ENCODE peak calls at places on chromosomes 6 and 20, in six cellular contexts. V is GM23248, I is A549, O is H1, Y is fibroblast of lung, F is DND-41. N is an unnamed sample.

GRCh38 chr6:18693923-18694322 is 306.8 kb downstream of the RNF144B start:
- DNase-seq in Y (no peak), O (no peak), V (no peak), I (no peak), F (no peak), N (no peak)

GRCh38 chr6:130134594-130134993 is 88.2 kb downstream of the SAMD3 start:
- DNase-seq in F (no peak), Y (no peak), O (no peak), V (no peak), I (no peak), N (no peak)

GRCh38 chr20:42046686-42047085 is 428.5 kb upstream of the CHD6 start:
- DNase-seq in Y (no peak), F (peak), O (no peak), V (no peak), I (no peak), N (no peak)

GRCh38 chr6:52195886-52196285 is 9.7 kb downstream of the IL17A start:
- DNase-seq in Y (no peak), F (no peak), V (no peak), I (no peak), O (no peak), N (no peak)

GRCh38 chr20:57272883-57273282 is 6.4 kb upstream of the BMP7 start:
- DNase-seq in I (no peak), F (no peak), Y (no peak), O (no peak), V (no peak), N (peak)

GRCh38 chr6:89035252-89036106 is 45.1 kb upstream of the PNRC1 start:
- DNase-seq in I (peak), Y (peak), O (no peak), V (peak), F (no peak), N (no peak)

GRCh38 chr20:60789399-60789798 is 462.7 kb upstream of the CDH4 start:
- DNase-seq in O (no peak), V (no peak), Y (no peak), F (no peak), I (no peak), N (no peak)

GRCh38 chr6:158377866-158378265 is 65.6 kb downstream of the TULP4 start:
- DNase-seq in Y (peak), I (no peak), F (no peak), O (no peak), V (peak), N (no peak)

GRCh38 chr6:168021581-168021980 is 24.1 kb downstream of the KIF25 start:
- DNase-seq in O (no peak), I (no peak), V (no peak), F (no peak), Y (no peak), N (no peak)

GRCh38 chr6:146009338-146009737 is 19.5 kb upstream of the GRM1 start:
- DNase-seq in V (no peak), I (no peak), F (no peak), Y (no peak), O (no peak), N (no peak)

GRCh38 chr20:49447364-49447763 is 35.1 kb downstream of the KCNB1 start:
- DNase-seq in Y (no peak), I (no peak), F (no peak), O (no peak), V (no peak), N (no peak)

GRCh38 chr6:168529214-168529613 is 88.2 kb downstream of the SMOC2 start:
- DNase-seq in Y (no peak), O (no peak), F (no peak), I (no peak), V (no peak), N (no peak)

GRCh38 chr6:162177733-162178132 is 549.8 kb downstream of the PRKN start:
- DNase-seq in F (no peak), O (no peak), I (no peak), Y (peak), V (peak), N (no peak)

GRCh38 chr20:34269996-34270627 is 28.9 kb downstream of the ASIP start:
- DNase-seq in Y (no peak), F (no peak), I (no peak), V (peak), O (no peak), N (no peak)

GRCh38 chr6:129491436-129491835 is 218.5 kb downstream of the ARHGAP18 start:
- DNase-seq in Y (peak), O (no peak), F (no peak), I (no peak), V (no peak), N (no peak)

GRCh38 chr6:51965222-51965801 is 122.1 kb downstream of the PKHD1 start:
- DNase-seq in Y (no peak), I (no peak), F (no peak), V (no peak), O (no peak), N (no peak)

GRCh38 chr6:126033696-126034095 is 47.4 kb downstream of the TRMT11 start:
- DNase-seq in Y (peak), F (no peak), I (peak), V (peak), O (no peak), N (peak)

GRCh38 chr6:166008441-166009369 is 158.9 kb downstream of the TBXT start:
- DNase-seq in V (peak), F (no peak), I (peak), O (no peak), Y (peak), N (no peak)

GRCh38 chr6:29651413-29652197 is 5.3 kb upstream of the MOG start:
- DNase-seq in O (no peak), Y (peak), V (peak), I (peak), F (no peak), N (peak)

GRCh38 chr20:50532231-50532630 is 22.0 kb downstream of the PTPN1 start:
- DNase-seq in O (no peak), F (no peak), Y (no peak), I (no peak), V (no peak), N (no peak)

GRCh38 chr6:105609375-105609991 is 206.6 kb upstream of the PREP start:
- DNase-seq in I (peak), F (no peak), V (no peak), Y (peak), O (no peak), N (no peak)

GRCh38 chr20:16434087-16434664 is 139.1 kb downstream of the KIF16B start:
- DNase-seq in Y (no peak), F (peak), I (peak), V (peak), O (peak), N (peak)

GRCh38 chr20:17343091-17343490 is 116.3 kb downstream of the PCSK2 start:
- DNase-seq in Y (no peak), F (no peak), V (peak), O (no peak), I (no peak), N (no peak)

GRCh38 chr20:39010496-39010895 is 48.4 kb downstream of the DHX35 start:
- DNase-seq in F (no peak), I (no peak), Y (no peak), V (no peak), O (no peak), N (no peak)

GRCh38 chr6:96458771-96459170 is 62.8 kb upstream of the UFL1 start:
- DNase-seq in V (no peak), F (no peak), I (no peak), Y (no peak), O (no peak), N (no peak)

GRCh38 chr20:25178563-25179438 is 16.7 kb upstream of the ENTPD6 start:
- DNase-seq in F (peak), I (peak), Y (peak), V (peak), O (no peak), N (peak)
- H3K4me2 ChIP-seq in F (no peak), I (peak), Y (no peak), V (no peak), O (no peak), N (no peak)

DNA sequence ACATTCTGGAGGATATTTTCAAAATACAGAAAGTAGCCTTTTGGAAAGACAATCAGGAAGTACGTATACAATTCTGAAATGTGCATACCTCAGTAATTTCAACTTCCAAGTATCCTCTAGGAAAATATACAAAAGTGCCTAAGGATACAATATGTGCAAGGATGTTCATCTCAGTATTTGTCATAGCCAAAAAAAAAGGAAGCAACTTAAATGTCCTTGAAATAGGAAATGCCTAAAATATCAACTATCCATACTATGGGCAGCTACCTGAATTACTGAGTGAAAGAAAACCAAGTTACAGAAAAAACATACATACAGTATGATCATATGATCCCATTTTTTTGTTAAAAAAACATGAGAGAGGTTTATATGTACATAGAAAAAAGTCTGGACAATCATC is 1.5 kb downstream of the PPIL1 start:
- DNase-seq in F (no peak), I (no peak), V (no peak), O (no peak), Y (no peak), N (no peak)
- H3K4me2 ChIP-seq in F (peak), I (peak), V (peak), O (peak), Y (peak), N (peak)

GRCh38 chr20:47289989-47290388 is 66.5 kb downstream of the ZMYND8 start:
- DNase-seq in Y (no peak), I (no peak), O (no peak), F (no peak), V (peak), N (no peak)
- H3K4me2 ChIP-seq in Y (no peak), I (no peak), O (no peak), F (no peak), V (no peak), N (no peak)

GRCh38 chr6:108662702-108663101 is 102.0 kb downstream of the FOXO3 start:
- DNase-seq in V (no peak), I (no peak), O (no peak), F (no peak), Y (no peak), N (no peak)

GRCh38 chr6:108666656-108667260 is 106.0 kb downstream of the FOXO3 start:
- DNase-seq in I (no peak), O (peak), V (no peak), F (no peak), Y (no peak), N (no peak)

GRCh38 chr6:108667984-108668383 is 107.3 kb downstream of the FOXO3 start:
- DNase-seq in F (no peak), V (no peak), Y (peak), O (no peak), I (no peak), N (no peak)

GRCh38 chr6:108661982-108662381 is 101.3 kb downstream of the FOXO3 start:
- DNase-seq in F (no peak), V (no peak), Y (no peak), O (no peak), I (no peak), N (no peak)

GRCh38 chr6:108665495-108666196 is 104.9 kb downstream of the FOXO3 start:
- DNase-seq in I (no peak), V (no peak), O (no peak), Y (no peak), F (no peak), N (no peak)
- H3K4me2 ChIP-seq in I (no peak), V (no peak), O (no peak), Y (no peak), F (no peak), N (no peak)

DNA sequence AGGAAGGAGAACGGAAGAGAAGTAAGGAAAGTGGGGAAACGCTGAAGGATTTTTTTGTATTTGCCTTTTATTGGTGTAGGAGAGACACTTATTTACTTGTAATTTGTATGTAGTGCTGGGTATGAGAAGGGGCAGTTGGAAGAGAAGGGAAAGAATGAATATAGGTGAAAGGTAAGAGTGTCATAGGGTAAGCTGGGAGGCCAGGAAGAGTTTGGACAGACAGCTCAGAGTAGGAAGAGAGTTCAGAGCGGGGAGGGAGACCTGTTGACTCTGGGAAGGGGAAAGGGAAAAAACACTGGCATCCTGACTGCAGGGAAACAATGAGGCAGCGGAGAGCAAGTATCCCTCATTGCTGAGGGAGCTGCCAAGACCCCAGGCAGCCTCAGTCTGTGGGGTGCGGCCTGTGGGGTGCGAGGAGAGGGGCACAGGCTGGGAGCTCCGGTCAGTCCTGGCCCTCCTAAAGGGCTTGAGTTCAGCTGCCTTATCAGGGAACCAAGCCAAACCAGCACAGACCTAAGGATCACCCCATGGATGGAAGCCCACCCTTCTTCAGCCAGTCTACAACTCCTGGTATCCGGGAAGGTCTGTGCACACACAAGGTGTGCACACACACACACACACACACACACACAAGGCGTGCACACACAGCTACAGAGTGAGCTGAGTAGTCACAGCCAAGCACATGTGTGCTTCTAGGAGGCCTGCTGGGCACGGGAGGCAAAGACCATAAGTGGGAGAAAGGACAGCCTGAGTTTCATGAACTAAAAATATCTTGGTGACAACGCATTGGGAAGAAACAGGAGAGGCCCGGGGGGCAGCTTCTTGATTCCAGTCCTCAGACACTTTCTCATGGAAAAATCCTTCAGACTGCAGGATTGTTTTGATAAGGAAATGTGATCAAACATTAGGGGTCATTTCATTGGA is 2.9 kb downstream of the TRAF3IP2 start:
- DNase-seq in F (no peak), I (no peak), Y (peak), O (no peak), V (peak), N (no peak)
- H3K4me2 ChIP-seq in F (peak), I (peak), Y (peak), O (peak), V (peak), N (peak)

GRCh38 chr20:54174452-54175175 is 828 bp upstream of the CYP24A1 start:
- DNase-seq in I (peak), F (no peak), Y (no peak), V (no peak), O (no peak), N (no peak)
- H3K4me2 ChIP-seq in I (peak), F (no peak), Y (peak), V (peak), O (peak), N (no peak)

GRCh38 chr20:4835244-4836177 is 113.8 kb downstream of the PRND start:
- DNase-seq in V (peak), O (no peak), F (no peak), I (no peak), Y (peak), N (no peak)

GRCh38 chr20:4830696-4831095 is 109.0 kb downstream of the PRND start:
- DNase-seq in F (no peak), Y (no peak), I (no peak), V (no peak), O (no peak), N (no peak)

GRCh38 chr20:4832469-4832868 is 110.8 kb downstream of the PRND start:
- DNase-seq in V (no peak), I (no peak), O (no peak), F (no peak), Y (no peak), N (no peak)

GRCh38 chr20:4830212-4830607 is 108.5 kb downstream of the PRND start:
- DNase-seq in Y (no peak), V (no peak), I (no peak), O (no peak), F (no peak), N (no peak)

GRCh38 chr20:4833074-4833473 is 111.4 kb downstream of the PRND start:
- DNase-seq in F (no peak), O (no peak), Y (no peak), I (no peak), V (no peak), N (no peak)
- H3K4me2 ChIP-seq in F (no peak), O (no peak), Y (no peak), I (no peak), V (no peak), N (no peak)

DNA sequence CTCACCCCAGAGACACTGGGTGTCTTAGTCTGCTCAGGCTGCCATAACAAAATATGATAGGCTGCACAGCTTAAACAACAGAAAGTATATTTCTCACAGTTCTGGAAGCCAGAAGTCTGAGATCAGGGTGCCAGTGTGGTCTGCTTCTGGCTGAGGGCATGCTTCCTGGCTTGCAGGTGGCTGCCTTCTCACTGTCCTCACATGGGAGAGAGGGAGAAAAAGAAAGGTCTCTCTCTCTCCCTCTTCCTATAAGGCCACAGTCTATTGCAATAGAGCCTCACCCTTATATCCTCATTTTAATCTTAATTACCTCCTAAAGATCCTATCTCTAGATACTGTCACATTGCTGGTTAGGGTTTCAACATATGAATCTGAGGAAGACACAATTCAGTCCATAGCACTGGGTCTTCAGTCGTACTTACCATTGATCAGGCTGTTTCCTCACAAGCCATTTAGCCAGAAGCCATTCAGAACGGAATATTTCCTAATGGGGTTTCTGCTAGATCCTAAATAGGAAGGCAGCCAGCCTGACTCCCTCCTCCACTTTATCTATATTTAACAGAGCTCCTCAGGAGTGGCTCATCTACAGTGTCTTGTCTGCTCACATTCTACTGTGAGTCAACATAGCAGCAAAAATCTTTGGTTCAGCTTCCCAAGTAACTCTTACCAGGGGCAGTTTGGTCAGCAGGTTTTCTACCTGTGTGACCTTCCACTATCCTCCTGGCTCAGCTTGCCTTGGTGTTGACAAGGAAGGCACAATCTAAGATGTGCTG is 42.2 kb downstream of the CD164 start:
- DNase-seq in I (no peak), F (no peak), O (no peak), Y (no peak), V (peak), N (no peak)
- H3K4me2 ChIP-seq in I (no peak), F (no peak), O (no peak), Y (no peak), V (peak), N (no peak)

N was measured in OCI-LY7.